ENCODE peak calls at places on chromosomes 4 and X, in five cellular contexts. One of them, this sample, is unnamed.

GRCh38 chr4:177596991-177597390 is 154.8 kb upstream of the AGA start:
- DNase-seq in BJ: no peak
- DNase-seq in heart left ventricle: no peak
- DNase-seq in erythroblast: no peak
- DNase-seq in ureter: no peak
- DNase-seq in this sample: no peak

GRCh38 chr4:140163029-140163810 is 9.2 kb upstream of the MAML3 start:
- DNase-seq in BJ: no peak
- DNase-seq in heart left ventricle: no peak
- DNase-seq in erythroblast: no peak
- DNase-seq in ureter: no peak
- DNase-seq in this sample: no peak

GRCh38 chr4:81631958-81632439 is 160.3 kb upstream of the RASGEF1B start:
- DNase-seq in BJ: peak; percentile 12
- DNase-seq in heart left ventricle: no peak
- DNase-seq in erythroblast: no peak
- DNase-seq in ureter: no peak
- DNase-seq in this sample: no peak

GRCh38 chrX:24577091-24577490 is 70.1 kb downstream of the PCYT1B start:
- DNase-seq in BJ: no peak
- DNase-seq in heart left ventricle: no peak
- DNase-seq in erythroblast: no peak
- DNase-seq in ureter: no peak
- DNase-seq in this sample: no peak

GRCh38 chr4:86927843-86928395 is 6.9 kb upstream of the AFF1 start:
- DNase-seq in BJ: peak; percentile 90
- DNase-seq in heart left ventricle: no peak
- DNase-seq in erythroblast: no peak
- DNase-seq in ureter: no peak
- DNase-seq in this sample: no peak

GRCh38 chr4:125070869-125071268 is 243.9 kb upstream of the FAT4 start:
- DNase-seq in BJ: no peak
- DNase-seq in heart left ventricle: no peak
- DNase-seq in erythroblast: no peak
- DNase-seq in ureter: no peak
- DNase-seq in this sample: no peak

GRCh38 chr4:113289736-113290135 is 240.3 kb downstream of the ANK2 start:
- DNase-seq in BJ: no peak
- DNase-seq in heart left ventricle: no peak
- DNase-seq in erythroblast: no peak
- DNase-seq in ureter: no peak
- DNase-seq in this sample: no peak

GRCh38 chrX:21741869-21742701 is 15.8 kb downstream of the SMPX start:
- DNase-seq in BJ: no peak
- DNase-seq in heart left ventricle: no peak
- DNase-seq in erythroblast: no peak
- DNase-seq in ureter: no peak
- DNase-seq in this sample: no peak

GRCh38 chrX:38225093-38225492 is 4.4 kb upstream of the SRPX start:
- DNase-seq in BJ: no peak
- DNase-seq in heart left ventricle: no peak
- DNase-seq in erythroblast: no peak
- DNase-seq in ureter: no peak
- DNase-seq in this sample: no peak

GRCh38 chr4:85514117-85514516 is 39.2 kb downstream of the ARHGAP24 start:
- DNase-seq in BJ: no peak
- DNase-seq in heart left ventricle: no peak
- DNase-seq in erythroblast: no peak
- DNase-seq in ureter: no peak
- DNase-seq in this sample: no peak

GRCh38 chr4:8850074-8850829 is 21.4 kb downstream of the HMX1 start:
- DNase-seq in BJ: no peak
- DNase-seq in heart left ventricle: no peak
- DNase-seq in erythroblast: no peak
- DNase-seq in ureter: no peak
- DNase-seq in this sample: no peak

GRCh38 chr4:17597517-17597916 is 16.9 kb upstream of the MED28 start:
- DNase-seq in BJ: no peak
- DNase-seq in heart left ventricle: no peak
- DNase-seq in erythroblast: peak; percentile 42
- DNase-seq in ureter: no peak
- DNase-seq in this sample: no peak

GRCh38 chr4:172857026-172857425 is 311.6 kb upstream of the GALNT7 start:
- DNase-seq in BJ: no peak
- DNase-seq in heart left ventricle: no peak
- DNase-seq in erythroblast: no peak
- DNase-seq in ureter: no peak
- DNase-seq in this sample: no peak

GRCh38 chr4:179071120-179071519 is 1628.9 kb upstream of the AGA start:
- DNase-seq in BJ: no peak
- DNase-seq in heart left ventricle: no peak
- DNase-seq in erythroblast: no peak
- DNase-seq in ureter: no peak
- DNase-seq in this sample: no peak

GRCh38 chr4:139866270-139866962 is 200.8 kb downstream of the MGST2 start:
- DNase-seq in BJ: no peak
- DNase-seq in heart left ventricle: no peak
- DNase-seq in erythroblast: no peak
- DNase-seq in ureter: no peak
- DNase-seq in this sample: no peak

GRCh38 chr4:59409647-59410046 is 1790.5 kb upstream of the ADGRL3 start:
- DNase-seq in BJ: no peak
- DNase-seq in heart left ventricle: no peak
- DNase-seq in erythroblast: no peak
- DNase-seq in ureter: no peak
- DNase-seq in this sample: no peak

GRCh38 chr4:82799006-82799881 is 648 bp upstream of the SCD5 start:
- DNase-seq in BJ: no peak
- DNase-seq in heart left ventricle: no peak
- DNase-seq in erythroblast: no peak
- DNase-seq in ureter: no peak
- DNase-seq in this sample: no peak

GRCh38 chr4:77438549-77438948 is 167.1 kb upstream of the CXCL13 start:
- DNase-seq in BJ: no peak
- DNase-seq in heart left ventricle: no peak
- DNase-seq in erythroblast: no peak
- DNase-seq in ureter: no peak
- DNase-seq in this sample: no peak

GRCh38 chrX:130916636-130917422 is 13.8 kb upstream of the ENOX2 start:
- DNase-seq in BJ: no peak
- DNase-seq in heart left ventricle: peak; percentile 22
- DNase-seq in erythroblast: peak; percentile 80
- DNase-seq in ureter: no peak
- DNase-seq in this sample: peak; percentile 32

GRCh38 chr4:7365472-7366179 is 69.1 kb downstream of the PSAPL1 start:
- DNase-seq in BJ: no peak
- DNase-seq in heart left ventricle: peak; percentile 43
- DNase-seq in erythroblast: no peak
- DNase-seq in ureter: no peak
- DNase-seq in this sample: peak; percentile 65

GRCh38 chr4:6391186-6391851 is 81.1 kb downstream of the PPP2R2C start:
- DNase-seq in BJ: no peak
- DNase-seq in heart left ventricle: no peak
- DNase-seq in erythroblast: no peak
- DNase-seq in ureter: no peak
- DNase-seq in this sample: peak; percentile 69

GRCh38 chr4:140344621-140345020 is 28.8 kb upstream of the SCOC start:
- DNase-seq in BJ: no peak
- DNase-seq in heart left ventricle: no peak
- DNase-seq in erythroblast: no peak
- DNase-seq in ureter: no peak
- DNase-seq in this sample: no peak

GRCh38 chrX:22699591-22700091 is 300.1 kb upstream of the DDX53 start:
- DNase-seq in BJ: no peak
- DNase-seq in heart left ventricle: no peak
- DNase-seq in erythroblast: no peak
- DNase-seq in ureter: no peak
- DNase-seq in this sample: no peak